ENCODE peak calls at places on chromosomes 3 and 15, in ten cellular contexts. One of them, this sample, is unnamed.

GRCh38 chr3:127286571-127287140 is 1.2 kb downstream of the PRR20G start:
- DNase-seq in mammary epithelial cell: peak; percentile 81
- DNase-seq in neuronal stem cell: no peak
- DNase-seq in IMR-90: peak; percentile 6
- DNase-seq in Panc1: no peak
- DNase-seq in K562: no peak
- DNase-seq in A549: no peak
- DNase-seq in tibial nerve: no peak
- DNase-seq in thoracic aorta: no peak
- DNase-seq in CD8-positive, alpha-beta memory T cell: no peak
- DNase-seq in this sample: no peak

GRCh38 chr3:59566481-59566975 is 516.7 kb upstream of the CFAP20DC start:
- DNase-seq in neuronal stem cell: no peak
- DNase-seq in thoracic aorta: no peak
- DNase-seq in IMR-90: no peak
- DNase-seq in mammary epithelial cell: peak; percentile 94
- DNase-seq in Panc1: no peak
- DNase-seq in tibial nerve: no peak
- DNase-seq in CD8-positive, alpha-beta memory T cell: no peak
- DNase-seq in K562: no peak
- DNase-seq in A549: no peak
- DNase-seq in this sample: no peak

GRCh38 chr3:51514210-51514609 is 14.4 kb upstream of the DCAF1 start:
- DNase-seq in mammary epithelial cell: no peak
- DNase-seq in A549: no peak
- DNase-seq in K562: no peak
- DNase-seq in Panc1: no peak
- DNase-seq in neuronal stem cell: no peak
- DNase-seq in CD8-positive, alpha-beta memory T cell: no peak
- DNase-seq in thoracic aorta: no peak
- DNase-seq in tibial nerve: no peak
- DNase-seq in IMR-90: no peak
- DNase-seq in this sample: no peak

GRCh38 chr3:15089201-15089600 is 9.7 kb downstream of the RBSN start:
- DNase-seq in thoracic aorta: no peak
- DNase-seq in CD8-positive, alpha-beta memory T cell: no peak
- DNase-seq in A549: no peak
- DNase-seq in Panc1: no peak
- DNase-seq in mammary epithelial cell: no peak
- DNase-seq in K562: no peak
- DNase-seq in IMR-90: no peak
- DNase-seq in tibial nerve: no peak
- DNase-seq in neuronal stem cell: no peak
- DNase-seq in this sample: no peak

GRCh38 chr3:100226712-100227429 is 33.9 kb upstream of the TBC1D23 start:
- DNase-seq in tibial nerve: no peak
- DNase-seq in mammary epithelial cell: no peak
- DNase-seq in thoracic aorta: no peak
- DNase-seq in neuronal stem cell: no peak
- DNase-seq in IMR-90: peak; percentile 68
- DNase-seq in Panc1: no peak
- DNase-seq in A549: no peak
- DNase-seq in CD8-positive, alpha-beta memory T cell: no peak
- DNase-seq in K562: peak; percentile 10
- DNase-seq in this sample: no peak

GRCh38 chr3:37197810-37198371 is 23.5 kb upstream of the LRRFIP2 start:
- DNase-seq in neuronal stem cell: no peak
- DNase-seq in mammary epithelial cell: peak; percentile 73
- DNase-seq in A549: no peak
- DNase-seq in CD8-positive, alpha-beta memory T cell: no peak
- DNase-seq in Panc1: no peak
- DNase-seq in tibial nerve: no peak
- DNase-seq in K562: no peak
- DNase-seq in thoracic aorta: no peak
- DNase-seq in IMR-90: peak; percentile 55
- DNase-seq in this sample: no peak

GRCh38 chr3:149263856-149264255 is 42.2 kb upstream of the CP start:
- DNase-seq in tibial nerve: no peak
- DNase-seq in Panc1: no peak
- DNase-seq in thoracic aorta: no peak
- DNase-seq in neuronal stem cell: no peak
- DNase-seq in IMR-90: no peak
- DNase-seq in K562: no peak
- DNase-seq in A549: no peak
- DNase-seq in CD8-positive, alpha-beta memory T cell: no peak
- DNase-seq in mammary epithelial cell: no peak
- DNase-seq in this sample: no peak

GRCh38 chr3:158709666-158710083 is 22.6 kb downstream of the RARRES1 start:
- DNase-seq in IMR-90: peak; percentile 99
- DNase-seq in thoracic aorta: no peak
- DNase-seq in mammary epithelial cell: peak; percentile 90
- DNase-seq in CD8-positive, alpha-beta memory T cell: no peak
- DNase-seq in neuronal stem cell: no peak
- DNase-seq in K562: no peak
- DNase-seq in A549: peak; percentile 54
- DNase-seq in Panc1: no peak
- DNase-seq in tibial nerve: no peak
- DNase-seq in this sample: no peak

GRCh38 chr15:88543065-88543776 is 3.3 kb downstream of the DET1 start:
- DNase-seq in Panc1: no peak
- DNase-seq in thoracic aorta: no peak
- DNase-seq in CD8-positive, alpha-beta memory T cell: no peak
- DNase-seq in mammary epithelial cell: no peak
- DNase-seq in tibial nerve: no peak
- DNase-seq in K562: no peak
- DNase-seq in IMR-90: peak; percentile 37
- DNase-seq in neuronal stem cell: no peak
- DNase-seq in A549: no peak
- DNase-seq in this sample: no peak

GRCh38 chr15:80970018-80970657 is 19.5 kb downstream of the MESD start:
- DNase-seq in K562: peak; percentile 71
- DNase-seq in Panc1: no peak
- DNase-seq in neuronal stem cell: peak; percentile 53
- DNase-seq in A549: peak; percentile 59
- DNase-seq in thoracic aorta: no peak
- DNase-seq in IMR-90: peak; percentile 54
- DNase-seq in CD8-positive, alpha-beta memory T cell: peak; percentile 60
- DNase-seq in mammary epithelial cell: peak; percentile 37
- DNase-seq in tibial nerve: peak; percentile 33
- DNase-seq in this sample: no peak

GRCh38 chr15:64634576-64635485 is 140.6 kb downstream of the RBPMS2 start:
- DNase-seq in A549: peak; percentile 59
- DNase-seq in Panc1: no peak
- DNase-seq in neuronal stem cell: peak; percentile 71
- DNase-seq in mammary epithelial cell: no peak
- DNase-seq in thoracic aorta: no peak
- DNase-seq in tibial nerve: no peak
- DNase-seq in CD8-positive, alpha-beta memory T cell: peak; percentile 69
- DNase-seq in IMR-90: no peak
- DNase-seq in K562: no peak
- DNase-seq in this sample: no peak
- H3K4me1 ChIP-seq in A549: peaks cover 35% of the 10 kb centered on the region
- H3K4me1 ChIP-seq in Panc1: peaks cover 7% of the 10 kb centered on the region
- H3K4me1 ChIP-seq in neuronal stem cell: peaks cover 32% of the 10 kb centered on the region
- H3K4me1 ChIP-seq in mammary epithelial cell: peaks cover 16% of the 10 kb centered on the region
- H3K4me1 ChIP-seq in thoracic aorta: peaks cover 33% of the 10 kb centered on the region
- H3K4me1 ChIP-seq in tibial nerve: peaks cover 27% of the 10 kb centered on the region
- H3K4me1 ChIP-seq in CD8-positive, alpha-beta memory T cell: peaks cover 48% of the 10 kb centered on the region
- H3K4me1 ChIP-seq in IMR-90: peaks cover 16% of the 10 kb centered on the region
- H3K4me1 ChIP-seq in K562: peaks cover 17% of the 10 kb centered on the region
- H3K4me1 ChIP-seq in this sample: peaks cover 12% of the 10 kb centered on the region

GRCh38 chr3:74692-75243 is 121.8 kb upstream of the CHL1 start:
- DNase-seq in K562: no peak
- DNase-seq in mammary epithelial cell: no peak
- DNase-seq in tibial nerve: no peak
- DNase-seq in neuronal stem cell: no peak
- DNase-seq in thoracic aorta: no peak
- DNase-seq in IMR-90: no peak
- DNase-seq in A549: no peak
- DNase-seq in Panc1: no peak
- DNase-seq in CD8-positive, alpha-beta memory T cell: no peak
- DNase-seq in this sample: no peak

GRCh38 chr3:73279-73678 is 123.3 kb upstream of the CHL1 start:
- DNase-seq in IMR-90: no peak
- DNase-seq in mammary epithelial cell: no peak
- DNase-seq in A549: no peak
- DNase-seq in neuronal stem cell: no peak
- DNase-seq in CD8-positive, alpha-beta memory T cell: no peak
- DNase-seq in K562: no peak
- DNase-seq in thoracic aorta: no peak
- DNase-seq in tibial nerve: no peak
- DNase-seq in Panc1: no peak
- DNase-seq in this sample: no peak

GRCh38 chr3:75260-75659 is 121.3 kb upstream of the CHL1 start:
- DNase-seq in K562: no peak
- DNase-seq in IMR-90: no peak
- DNase-seq in A549: no peak
- DNase-seq in tibial nerve: no peak
- DNase-seq in neuronal stem cell: no peak
- DNase-seq in thoracic aorta: no peak
- DNase-seq in CD8-positive, alpha-beta memory T cell: no peak
- DNase-seq in mammary epithelial cell: no peak
- DNase-seq in Panc1: no peak
- DNase-seq in this sample: no peak

GRCh38 chr3:72776-73175 is 123.8 kb upstream of the CHL1 start:
- DNase-seq in Panc1: no peak
- DNase-seq in mammary epithelial cell: no peak
- DNase-seq in IMR-90: no peak
- DNase-seq in tibial nerve: no peak
- DNase-seq in CD8-positive, alpha-beta memory T cell: no peak
- DNase-seq in K562: no peak
- DNase-seq in A549: no peak
- DNase-seq in thoracic aorta: no peak
- DNase-seq in neuronal stem cell: no peak
- DNase-seq in this sample: no peak

DNA sequence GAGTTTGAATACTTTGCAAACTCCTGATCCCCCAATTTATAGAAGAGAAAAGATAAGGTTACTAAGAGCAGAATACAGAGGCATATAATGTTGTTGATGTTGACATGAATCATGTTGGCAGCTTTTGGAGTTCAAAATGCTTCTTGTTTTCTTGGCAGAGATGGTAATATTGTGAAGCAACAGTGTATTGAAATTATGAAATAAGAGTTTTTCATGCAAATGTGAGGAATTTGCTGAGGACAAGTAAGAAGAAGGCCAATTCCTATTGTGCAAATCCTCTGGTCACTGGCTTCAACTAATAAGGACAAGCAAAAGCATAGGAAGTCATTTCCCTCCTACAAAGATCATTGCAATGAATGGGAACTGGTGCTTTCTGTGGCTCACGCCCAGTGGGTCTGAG is 126.9 kb upstream of the CHL1 start:
- DNase-seq in K562: no peak
- DNase-seq in mammary epithelial cell: no peak
- DNase-seq in A549: no peak
- DNase-seq in IMR-90: no peak
- DNase-seq in Panc1: no peak
- DNase-seq in tibial nerve: no peak
- DNase-seq in neuronal stem cell: no peak
- DNase-seq in thoracic aorta: no peak
- DNase-seq in CD8-positive, alpha-beta memory T cell: no peak
- DNase-seq in this sample: no peak
- H3K9me3 ChIP-seq in K562: peaks cover 3% of the 10 kb centered on the region
- H3K9me3 ChIP-seq in mammary epithelial cell: no peaks in the 10 kb centered on the region
- H3K9me3 ChIP-seq in A549: no peaks in the 10 kb centered on the region
- H3K9me3 ChIP-seq in IMR-90: peaks cover 2% of the 10 kb centered on the region
- H3K9me3 ChIP-seq in Panc1: no peaks in the 10 kb centered on the region
- H3K9me3 ChIP-seq in tibial nerve: no peaks in the 10 kb centered on the region
- H3K9me3 ChIP-seq in neuronal stem cell: no peaks in the 10 kb centered on the region
- H3K9me3 ChIP-seq in thoracic aorta: no peaks in the 10 kb centered on the region
- H3K9me3 ChIP-seq in CD8-positive, alpha-beta memory T cell: no peaks in the 10 kb centered on the region
- H3K9me3 ChIP-seq in this sample: no peaks in the 10 kb centered on the region

GRCh38 chr3:71066356-71066755 is 517.2 kb downstream of the FOXP1 start:
- DNase-seq in neuronal stem cell: no peak
- DNase-seq in mammary epithelial cell: peak; percentile 41
- DNase-seq in tibial nerve: no peak
- DNase-seq in CD8-positive, alpha-beta memory T cell: peak; percentile 52
- DNase-seq in thoracic aorta: no peak
- DNase-seq in Panc1: no peak
- DNase-seq in A549: no peak
- DNase-seq in K562: no peak
- DNase-seq in IMR-90: no peak
- DNase-seq in this sample: peak; percentile 67

GRCh38 chr3:71065764-71066013 is 517.8 kb downstream of the FOXP1 start:
- DNase-seq in thoracic aorta: no peak
- DNase-seq in IMR-90: no peak
- DNase-seq in A549: no peak
- DNase-seq in CD8-positive, alpha-beta memory T cell: no peak
- DNase-seq in mammary epithelial cell: no peak
- DNase-seq in K562: no peak
- DNase-seq in tibial nerve: no peak
- DNase-seq in neuronal stem cell: no peak
- DNase-seq in Panc1: no peak
- DNase-seq in this sample: no peak

GRCh38 chr3:71064976-71065763 is 518.4 kb downstream of the FOXP1 start:
- DNase-seq in neuronal stem cell: peak; percentile 67
- DNase-seq in CD8-positive, alpha-beta memory T cell: peak; percentile 76
- DNase-seq in K562: peak; percentile 5
- DNase-seq in Panc1: no peak
- DNase-seq in A549: peak; percentile 37
- DNase-seq in tibial nerve: no peak
- DNase-seq in mammary epithelial cell: peak; percentile 48
- DNase-seq in thoracic aorta: peak; percentile 15
- DNase-seq in IMR-90: peak; percentile 41
- DNase-seq in this sample: no peak

GRCh38 chr3:71067977-71068376 is 515.6 kb downstream of the FOXP1 start:
- DNase-seq in Panc1: no peak
- DNase-seq in K562: no peak
- DNase-seq in mammary epithelial cell: peak; percentile 54
- DNase-seq in neuronal stem cell: no peak
- DNase-seq in A549: no peak
- DNase-seq in CD8-positive, alpha-beta memory T cell: no peak
- DNase-seq in thoracic aorta: no peak
- DNase-seq in IMR-90: no peak
- DNase-seq in tibial nerve: no peak
- DNase-seq in this sample: no peak

DNA sequence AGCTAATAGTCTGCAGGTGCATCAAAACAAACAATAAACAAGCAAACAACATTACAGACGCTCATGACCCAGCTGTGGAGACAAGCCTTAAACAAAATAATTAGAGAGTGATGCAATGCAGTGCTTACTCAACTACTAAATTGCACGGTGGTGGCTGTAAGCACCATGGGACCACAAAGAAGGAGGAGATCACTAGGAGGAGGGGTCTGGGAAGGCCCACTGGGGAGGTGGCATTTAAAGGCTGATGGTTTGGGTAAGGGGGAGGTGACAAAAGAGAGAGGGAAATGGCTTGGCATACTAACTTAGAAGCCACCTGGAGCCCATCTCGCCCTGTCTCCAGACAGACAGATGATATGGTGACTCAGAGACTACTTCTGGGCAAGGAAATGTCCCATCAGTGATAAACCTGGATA is 516.7 kb downstream of the FOXP1 start:
- DNase-seq in K562: no peak
- DNase-seq in CD8-positive, alpha-beta memory T cell: peak; percentile 52
- DNase-seq in Panc1: no peak
- DNase-seq in A549: no peak
- DNase-seq in neuronal stem cell: no peak
- DNase-seq in mammary epithelial cell: peak; percentile 64
- DNase-seq in thoracic aorta: no peak
- DNase-seq in tibial nerve: no peak
- DNase-seq in IMR-90: peak; percentile 65
- DNase-seq in this sample: peak; percentile 63
- H3K4me3 ChIP-seq in K562: no peak overlapping the region
- H3K4me3 ChIP-seq in CD8-positive, alpha-beta memory T cell: peak overlapping the region; percentile 70
- H3K4me3 ChIP-seq in Panc1: no peak overlapping the region
- H3K4me3 ChIP-seq in A549: no peak overlapping the region
- H3K4me3 ChIP-seq in neuronal stem cell: no peak overlapping the region
- H3K4me3 ChIP-seq in mammary epithelial cell: no peak overlapping the region
- H3K4me3 ChIP-seq in thoracic aorta: peak overlapping the region; percentile 84
- H3K4me3 ChIP-seq in tibial nerve: no peak overlapping the region
- H3K4me3 ChIP-seq in IMR-90: no peak overlapping the region
- H3K4me3 ChIP-seq in this sample: no peak overlapping the region

GRCh38 chr3:184791134-184791533 is 20.8 kb upstream of the VPS8 start:
- DNase-seq in A549: no peak
- DNase-seq in mammary epithelial cell: no peak
- DNase-seq in tibial nerve: no peak
- DNase-seq in neuronal stem cell: no peak
- DNase-seq in IMR-90: no peak
- DNase-seq in K562: no peak
- DNase-seq in thoracic aorta: no peak
- DNase-seq in CD8-positive, alpha-beta memory T cell: no peak
- DNase-seq in Panc1: no peak
- DNase-seq in this sample: no peak
- H3K4me1 ChIP-seq in A549: no peaks in the 10 kb centered on the region
- H3K4me1 ChIP-seq in mammary epithelial cell: peaks cover 24% of the 10 kb centered on the region
- H3K4me1 ChIP-seq in tibial nerve: peaks cover 11% of the 10 kb centered on the region
- H3K4me1 ChIP-seq in neuronal stem cell: peaks cover 8% of the 10 kb centered on the region
- H3K4me1 ChIP-seq in IMR-90: peaks cover 9% of the 10 kb centered on the region
- H3K4me1 ChIP-seq in K562: no peaks in the 10 kb centered on the region
- H3K4me1 ChIP-seq in thoracic aorta: peaks cover 13% of the 10 kb centered on the region
- H3K4me1 ChIP-seq in CD8-positive, alpha-beta memory T cell: peaks cover 8% of the 10 kb centered on the region
- H3K4me1 ChIP-seq in Panc1: no peaks in the 10 kb centered on the region
- H3K4me1 ChIP-seq in this sample: no peaks in the 10 kb centered on the region